ENCODE peak calls at places on chromosomes 1 and 21, in seven cellular contexts. One of them, this sample, is unnamed.

GRCh38 chr1:15966956-15967344 is 9.0 kb downstream of the ZBTB17 start:
- DNase-seq in neural crest cell: no peak
- DNase-seq in cardiac septum: no peak
- DNase-seq in NCI-H2029 treated with DMSO at 0.1 percent for 48 hours: no peak
- DNase-seq in HTR-8/SVneo: no peak
- DNase-seq in stomach: no peak
- DNase-seq in activated T-cell treated with anti-CD3 and anti-CD28 coated beads for 4 hours: no peak
- DNase-seq in this sample: no peak

GRCh38 chr1:206524739-206525364 is 17.5 kb downstream of the RASSF5 start:
- DNase-seq in cardiac septum: no peak
- DNase-seq in stomach: no peak
- DNase-seq in NCI-H2029 treated with DMSO at 0.1 percent for 48 hours: no peak
- DNase-seq in neural crest cell: no peak
- DNase-seq in HTR-8/SVneo: no peak
- DNase-seq in activated T-cell treated with anti-CD3 and anti-CD28 coated beads for 4 hours: no peak
- DNase-seq in this sample: no peak

GRCh38 chr21:45768011-45768740 is 124.7 kb downstream of the PCBP3 start:
- DNase-seq in cardiac septum: no peak
- DNase-seq in activated T-cell treated with anti-CD3 and anti-CD28 coated beads for 4 hours: peak
- DNase-seq in stomach: no peak
- DNase-seq in neural crest cell: no peak
- DNase-seq in HTR-8/SVneo: no peak
- DNase-seq in NCI-H2029 treated with DMSO at 0.1 percent for 48 hours: no peak
- DNase-seq in this sample: peak

GRCh38 chr21:36710729-36711048 is 11.8 kb downstream of the SIM2 start:
- DNase-seq in NCI-H2029 treated with DMSO at 0.1 percent for 48 hours: no peak
- DNase-seq in neural crest cell: no peak
- DNase-seq in activated T-cell treated with anti-CD3 and anti-CD28 coated beads for 4 hours: no peak
- DNase-seq in stomach: peak
- DNase-seq in HTR-8/SVneo: no peak
- DNase-seq in cardiac septum: peak
- DNase-seq in this sample: peak

GRCh38 chr1:184788970-184789369 is 34.3 kb upstream of the EDEM3 start:
- DNase-seq in HTR-8/SVneo: no peak
- DNase-seq in activated T-cell treated with anti-CD3 and anti-CD28 coated beads for 4 hours: no peak
- DNase-seq in NCI-H2029 treated with DMSO at 0.1 percent for 48 hours: no peak
- DNase-seq in neural crest cell: no peak
- DNase-seq in stomach: no peak
- DNase-seq in cardiac septum: no peak
- DNase-seq in this sample: no peak

GRCh38 chr1:212503714-212504113 is 71.0 kb downstream of the NENF start:
- DNase-seq in cardiac septum: no peak
- DNase-seq in HTR-8/SVneo: no peak
- DNase-seq in NCI-H2029 treated with DMSO at 0.1 percent for 48 hours: no peak
- DNase-seq in activated T-cell treated with anti-CD3 and anti-CD28 coated beads for 4 hours: no peak
- DNase-seq in neural crest cell: no peak
- DNase-seq in stomach: no peak
- DNase-seq in this sample: no peak

GRCh38 chr1:54254055-54254454 is 54.1 kb downstream of the MRPL37 start:
- DNase-seq in neural crest cell: no peak
- DNase-seq in NCI-H2029 treated with DMSO at 0.1 percent for 48 hours: no peak
- DNase-seq in activated T-cell treated with anti-CD3 and anti-CD28 coated beads for 4 hours: no peak
- DNase-seq in cardiac septum: no peak
- DNase-seq in stomach: no peak
- DNase-seq in HTR-8/SVneo: no peak
- DNase-seq in this sample: no peak

GRCh38 chr1:63774617-63775417 is 1.0 kb downstream of the ROR1 start:
- DNase-seq in activated T-cell treated with anti-CD3 and anti-CD28 coated beads for 4 hours: no peak
- DNase-seq in NCI-H2029 treated with DMSO at 0.1 percent for 48 hours: peak
- DNase-seq in neural crest cell: peak
- DNase-seq in HTR-8/SVneo: peak
- DNase-seq in stomach: peak
- DNase-seq in cardiac septum: no peak
- DNase-seq in this sample: no peak

GRCh38 chr1:84709175-84709574 is 18.9 kb upstream of the SSX2IP start:
- DNase-seq in cardiac septum: no peak
- DNase-seq in stomach: no peak
- DNase-seq in NCI-H2029 treated with DMSO at 0.1 percent for 48 hours: no peak
- DNase-seq in HTR-8/SVneo: no peak
- DNase-seq in neural crest cell: no peak
- DNase-seq in activated T-cell treated with anti-CD3 and anti-CD28 coated beads for 4 hours: no peak
- DNase-seq in this sample: no peak

GRCh38 chr1:153790282-153790995 is 15.2 kb downstream of the SLC27A3 start:
- DNase-seq in HTR-8/SVneo: no peak
- DNase-seq in neural crest cell: no peak
- DNase-seq in cardiac septum: peak
- DNase-seq in stomach: peak
- DNase-seq in activated T-cell treated with anti-CD3 and anti-CD28 coated beads for 4 hours: no peak
- DNase-seq in NCI-H2029 treated with DMSO at 0.1 percent for 48 hours: no peak
- DNase-seq in this sample: no peak

GRCh38 chr1:39167632-39168209 is 36.8 kb upstream of the MACF1 start:
- DNase-seq in neural crest cell: no peak
- DNase-seq in stomach: no peak
- DNase-seq in activated T-cell treated with anti-CD3 and anti-CD28 coated beads for 4 hours: no peak
- DNase-seq in HTR-8/SVneo: no peak
- DNase-seq in NCI-H2029 treated with DMSO at 0.1 percent for 48 hours: peak
- DNase-seq in cardiac septum: no peak
- DNase-seq in this sample: peak

GRCh38 chr1:227315500-227316346 is 2.6 kb downstream of the CDC42BPA start:
- DNase-seq in HTR-8/SVneo: peak
- DNase-seq in neural crest cell: no peak
- DNase-seq in cardiac septum: no peak
- DNase-seq in stomach: peak
- DNase-seq in activated T-cell treated with anti-CD3 and anti-CD28 coated beads for 4 hours: no peak
- DNase-seq in NCI-H2029 treated with DMSO at 0.1 percent for 48 hours: no peak
- DNase-seq in this sample: peak

GRCh38 chr1:228166170-228166936 is 749 bp downstream of the IBA57 start:
- DNase-seq in HTR-8/SVneo: peak
- DNase-seq in stomach: peak
- DNase-seq in cardiac septum: peak
- DNase-seq in activated T-cell treated with anti-CD3 and anti-CD28 coated beads for 4 hours: peak
- DNase-seq in neural crest cell: peak
- DNase-seq in NCI-H2029 treated with DMSO at 0.1 percent for 48 hours: no peak
- DNase-seq in this sample: peak

GRCh38 chr21:35034203-35034926 is 14.7 kb downstream of the RUNX1 start:
- DNase-seq in NCI-H2029 treated with DMSO at 0.1 percent for 48 hours: no peak
- DNase-seq in neural crest cell: no peak
- DNase-seq in HTR-8/SVneo: no peak
- DNase-seq in stomach: no peak
- DNase-seq in cardiac septum: no peak
- DNase-seq in activated T-cell treated with anti-CD3 and anti-CD28 coated beads for 4 hours: no peak
- DNase-seq in this sample: no peak

GRCh38 chr1:18775341-18775740 is 84.1 kb downstream of the TAS1R2 start:
- DNase-seq in cardiac septum: no peak
- DNase-seq in neural crest cell: no peak
- DNase-seq in activated T-cell treated with anti-CD3 and anti-CD28 coated beads for 4 hours: no peak
- DNase-seq in HTR-8/SVneo: no peak
- DNase-seq in stomach: no peak
- DNase-seq in NCI-H2029 treated with DMSO at 0.1 percent for 48 hours: no peak
- DNase-seq in this sample: no peak

GRCh38 chr1:19640363-19641316 is 3.5 kb upstream of the NBL1 start:
- DNase-seq in cardiac septum: peak
- DNase-seq in HTR-8/SVneo: no peak
- DNase-seq in stomach: peak
- DNase-seq in activated T-cell treated with anti-CD3 and anti-CD28 coated beads for 4 hours: no peak
- DNase-seq in NCI-H2029 treated with DMSO at 0.1 percent for 48 hours: no peak
- DNase-seq in neural crest cell: no peak
- DNase-seq in this sample: no peak

GRCh38 chr1:82534996-82535395 is 734.3 kb downstream of the ADGRL2 start:
- DNase-seq in HTR-8/SVneo: no peak
- DNase-seq in NCI-H2029 treated with DMSO at 0.1 percent for 48 hours: no peak
- DNase-seq in stomach: no peak
- DNase-seq in neural crest cell: no peak
- DNase-seq in cardiac septum: no peak
- DNase-seq in activated T-cell treated with anti-CD3 and anti-CD28 coated beads for 4 hours: no peak
- DNase-seq in this sample: no peak

GRCh38 chr1:30527511-30528140 is 195.8 kb downstream of the MATN1 start:
- DNase-seq in cardiac septum: peak
- DNase-seq in neural crest cell: no peak
- DNase-seq in HTR-8/SVneo: no peak
- DNase-seq in activated T-cell treated with anti-CD3 and anti-CD28 coated beads for 4 hours: no peak
- DNase-seq in stomach: peak
- DNase-seq in NCI-H2029 treated with DMSO at 0.1 percent for 48 hours: no peak
- DNase-seq in this sample: peak

GRCh38 chr1:72649974-72650373 is 367.6 kb upstream of the NEGR1 start:
- DNase-seq in HTR-8/SVneo: no peak
- DNase-seq in cardiac septum: no peak
- DNase-seq in activated T-cell treated with anti-CD3 and anti-CD28 coated beads for 4 hours: no peak
- DNase-seq in stomach: no peak
- DNase-seq in NCI-H2029 treated with DMSO at 0.1 percent for 48 hours: no peak
- DNase-seq in neural crest cell: no peak
- DNase-seq in this sample: no peak

GRCh38 chr1:150001415-150001814 is 9.1 kb downstream of the OTUD7B start:
- DNase-seq in neural crest cell: no peak
- DNase-seq in HTR-8/SVneo: no peak
- DNase-seq in activated T-cell treated with anti-CD3 and anti-CD28 coated beads for 4 hours: no peak
- DNase-seq in cardiac septum: no peak
- DNase-seq in NCI-H2029 treated with DMSO at 0.1 percent for 48 hours: no peak
- DNase-seq in stomach: no peak
- DNase-seq in this sample: no peak

GRCh38 chr1:110255388-110255787 is 45.3 kb downstream of the KCNC4 start:
- DNase-seq in NCI-H2029 treated with DMSO at 0.1 percent for 48 hours: peak
- DNase-seq in neural crest cell: no peak
- DNase-seq in cardiac septum: no peak
- DNase-seq in HTR-8/SVneo: no peak
- DNase-seq in stomach: no peak
- DNase-seq in activated T-cell treated with anti-CD3 and anti-CD28 coated beads for 4 hours: no peak
- DNase-seq in this sample: no peak

GRCh38 chr1:180098242-180098995 is 56.2 kb upstream of the QSOX1 start:
- DNase-seq in stomach: no peak
- DNase-seq in cardiac septum: no peak
- DNase-seq in neural crest cell: no peak
- DNase-seq in NCI-H2029 treated with DMSO at 0.1 percent for 48 hours: no peak
- DNase-seq in activated T-cell treated with anti-CD3 and anti-CD28 coated beads for 4 hours: no peak
- DNase-seq in HTR-8/SVneo: no peak
- DNase-seq in this sample: no peak

GRCh38 chr1:16211824-16212223 is 628 bp downstream of the ARHGEF19 start:
- DNase-seq in neural crest cell: no peak
- DNase-seq in activated T-cell treated with anti-CD3 and anti-CD28 coated beads for 4 hours: no peak
- DNase-seq in NCI-H2029 treated with DMSO at 0.1 percent for 48 hours: no peak
- DNase-seq in cardiac septum: no peak
- DNase-seq in HTR-8/SVneo: no peak
- DNase-seq in stomach: no peak
- DNase-seq in this sample: no peak

GRCh38 chr1:93081716-93082115 is 2.6 kb downstream of the MTF2 start:
- DNase-seq in neural crest cell: no peak
- DNase-seq in HTR-8/SVneo: peak
- DNase-seq in stomach: no peak
- DNase-seq in activated T-cell treated with anti-CD3 and anti-CD28 coated beads for 4 hours: no peak
- DNase-seq in cardiac septum: no peak
- DNase-seq in NCI-H2029 treated with DMSO at 0.1 percent for 48 hours: no peak
- DNase-seq in this sample: no peak

GRCh38 chr1:200644021-200644420 is 23.5 kb upstream of the KIF14 start:
- DNase-seq in stomach: no peak
- DNase-seq in activated T-cell treated with anti-CD3 and anti-CD28 coated beads for 4 hours: no peak
- DNase-seq in HTR-8/SVneo: no peak
- DNase-seq in NCI-H2029 treated with DMSO at 0.1 percent for 48 hours: no peak
- DNase-seq in neural crest cell: no peak
- DNase-seq in cardiac septum: no peak
- DNase-seq in this sample: no peak

GRCh38 chr1:210291786-210292275 is 36.9 kb upstream of the HHAT start:
- DNase-seq in stomach: no peak
- DNase-seq in HTR-8/SVneo: no peak
- DNase-seq in NCI-H2029 treated with DMSO at 0.1 percent for 48 hours: no peak
- DNase-seq in cardiac septum: no peak
- DNase-seq in neural crest cell: no peak
- DNase-seq in activated T-cell treated with anti-CD3 and anti-CD28 coated beads for 4 hours: no peak
- DNase-seq in this sample: no peak